ENCODE peak calls at places on chromosomes 2 and 18, in eight cellular contexts. One of them, this sample, is unnamed.

GRCh38 chr18:80204142-80204541 is 43.2 kb downstream of the PARD6G start:
- DNase-seq in lower leg skin: no peak
- DNase-seq in stomach: no peak
- DNase-seq in right lobe of liver: no peak
- DNase-seq in upper lobe of left lung: no peak
- DNase-seq in A549: no peak
- DNase-seq in IMR-90: no peak
- DNase-seq in heart left ventricle: no peak
- DNase-seq in this sample: no peak

GRCh38 chr2:190791347-190791982 is 89.2 kb upstream of the GLS start:
- DNase-seq in heart left ventricle: peak; percentile 76
- DNase-seq in right lobe of liver: peak; percentile 30
- DNase-seq in IMR-90: peak; percentile 59
- DNase-seq in lower leg skin: no peak
- DNase-seq in stomach: no peak
- DNase-seq in A549: no peak
- DNase-seq in upper lobe of left lung: no peak
- DNase-seq in this sample: no peak

GRCh38 chr2:65930259-65930658 is 497.9 kb upstream of the SPRED2 start:
- DNase-seq in A549: no peak
- DNase-seq in lower leg skin: no peak
- DNase-seq in stomach: no peak
- DNase-seq in IMR-90: no peak
- DNase-seq in heart left ventricle: no peak
- DNase-seq in right lobe of liver: no peak
- DNase-seq in upper lobe of left lung: no peak
- DNase-seq in this sample: no peak

GRCh38 chr2:57181315-57182038 is 865.1 kb upstream of the VRK2 start:
- DNase-seq in lower leg skin: no peak
- DNase-seq in heart left ventricle: no peak
- DNase-seq in right lobe of liver: no peak
- DNase-seq in IMR-90: peak; percentile 1
- DNase-seq in A549: no peak
- DNase-seq in stomach: no peak
- DNase-seq in upper lobe of left lung: no peak
- DNase-seq in this sample: no peak

GRCh38 chr2:16413257-16413656 is 252.4 kb downstream of the CYRIA start:
- DNase-seq in A549: no peak
- DNase-seq in lower leg skin: no peak
- DNase-seq in upper lobe of left lung: no peak
- DNase-seq in IMR-90: no peak
- DNase-seq in stomach: no peak
- DNase-seq in right lobe of liver: no peak
- DNase-seq in heart left ventricle: peak; percentile 81
- DNase-seq in this sample: no peak

GRCh38 chr2:55093381-55093780 is 43.1 kb upstream of the RTN4 start:
- DNase-seq in right lobe of liver: no peak
- DNase-seq in lower leg skin: no peak
- DNase-seq in IMR-90: peak; percentile 93
- DNase-seq in A549: no peak
- DNase-seq in stomach: no peak
- DNase-seq in heart left ventricle: no peak
- DNase-seq in upper lobe of left lung: no peak
- DNase-seq in this sample: no peak

GRCh38 chr2:3282056-3282998 is 95.3 kb downstream of the EIPR1 start:
- DNase-seq in right lobe of liver: no peak
- DNase-seq in A549: no peak
- DNase-seq in heart left ventricle: peak; percentile 66
- DNase-seq in stomach: peak; percentile 10
- DNase-seq in lower leg skin: peak; percentile 76
- DNase-seq in upper lobe of left lung: peak; percentile 77
- DNase-seq in IMR-90: peak; percentile 33
- DNase-seq in this sample: peak; percentile 40

GRCh38 chr18:49716035-49716434 is 97.3 kb downstream of the ACAA2 start:
- DNase-seq in right lobe of liver: no peak
- DNase-seq in stomach: no peak
- DNase-seq in upper lobe of left lung: no peak
- DNase-seq in A549: no peak
- DNase-seq in IMR-90: no peak
- DNase-seq in heart left ventricle: no peak
- DNase-seq in lower leg skin: no peak
- DNase-seq in this sample: no peak

GRCh38 chr2:237490009-237490804 is 3.2 kb downstream of the MLPH start:
- DNase-seq in upper lobe of left lung: no peak
- DNase-seq in stomach: peak; percentile 26
- DNase-seq in right lobe of liver: no peak
- DNase-seq in IMR-90: no peak
- DNase-seq in heart left ventricle: no peak
- DNase-seq in A549: no peak
- DNase-seq in lower leg skin: no peak
- DNase-seq in this sample: no peak

GRCh38 chr2:54471221-54471711 is 15.1 kb downstream of the SPTBN1 start:
- DNase-seq in A549: peak; percentile 82
- DNase-seq in lower leg skin: no peak
- DNase-seq in stomach: no peak
- DNase-seq in IMR-90: peak; percentile 81
- DNase-seq in upper lobe of left lung: no peak
- DNase-seq in right lobe of liver: no peak
- DNase-seq in heart left ventricle: peak; percentile 72
- DNase-seq in this sample: no peak

GRCh38 chr2:916935-917334 is 33.7 kb upstream of the SNTG2 start:
- DNase-seq in right lobe of liver: no peak
- DNase-seq in A549: no peak
- DNase-seq in IMR-90: no peak
- DNase-seq in upper lobe of left lung: no peak
- DNase-seq in heart left ventricle: no peak
- DNase-seq in stomach: no peak
- DNase-seq in lower leg skin: no peak
- DNase-seq in this sample: no peak

GRCh38 chr2:11618708-11619062 is 51.3 kb downstream of the NTSR2 start:
- DNase-seq in A549: no peak
- DNase-seq in stomach: no peak
- DNase-seq in lower leg skin: no peak
- DNase-seq in IMR-90: no peak
- DNase-seq in upper lobe of left lung: peak; percentile 83
- DNase-seq in right lobe of liver: no peak
- DNase-seq in heart left ventricle: no peak
- DNase-seq in this sample: no peak

GRCh38 chr2:28982381-28982950 is 1.4 kb downstream of the TOGARAM2 start:
- DNase-seq in A549: no peak
- DNase-seq in right lobe of liver: no peak
- DNase-seq in heart left ventricle: no peak
- DNase-seq in IMR-90: no peak
- DNase-seq in upper lobe of left lung: peak; percentile 19
- DNase-seq in stomach: no peak
- DNase-seq in lower leg skin: no peak
- DNase-seq in this sample: no peak

DNA sequence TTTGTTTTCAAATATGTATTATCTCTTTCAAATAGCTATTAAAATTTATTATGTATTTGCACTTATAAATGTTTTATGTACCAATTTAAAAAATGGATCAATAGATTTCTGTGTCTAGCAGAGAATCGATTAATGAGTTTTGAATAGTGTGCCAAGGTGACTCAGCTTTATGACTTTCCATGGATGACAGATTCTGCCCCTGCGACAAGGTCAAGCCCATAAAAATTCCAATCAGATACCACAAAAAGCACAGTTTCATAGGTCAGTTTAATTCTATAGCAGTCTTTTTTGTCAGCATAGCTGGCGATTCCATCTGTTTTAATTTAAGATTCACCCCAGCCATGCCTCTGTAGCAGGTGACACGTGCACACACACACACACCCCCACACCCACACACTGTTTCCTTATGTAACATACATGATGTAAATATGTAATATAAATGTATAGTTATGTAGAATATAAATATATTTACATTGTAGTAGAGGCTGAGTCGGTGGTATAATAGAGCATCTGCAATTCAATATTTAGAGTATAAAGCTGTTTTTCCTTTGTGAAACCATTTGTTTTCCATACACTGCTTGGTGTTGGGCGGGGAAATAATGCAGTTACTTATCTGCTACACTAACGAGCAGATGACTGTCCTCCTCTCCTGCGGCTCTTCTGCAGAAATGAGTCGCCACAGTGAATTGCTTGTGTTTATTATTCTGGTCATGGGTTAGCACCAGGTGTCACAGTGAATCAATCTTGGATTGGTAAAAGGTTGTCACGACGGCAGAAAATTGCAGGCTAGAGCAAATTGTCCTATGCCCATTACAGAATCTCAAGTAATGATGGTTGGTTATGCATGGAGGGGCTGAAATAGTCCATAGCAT is 29.1 kb downstream of the RAB31 start:
- DNase-seq in lower leg skin: no peak
- DNase-seq in heart left ventricle: no peak
- DNase-seq in IMR-90: peak; percentile 71
- DNase-seq in stomach: no peak
- DNase-seq in right lobe of liver: no peak
- DNase-seq in A549: no peak
- DNase-seq in upper lobe of left lung: no peak
- DNase-seq in this sample: no peak
- TF ChIP-seq POLR2A in lower leg skin: no peak
- TF ChIP-seq POLR2A in heart left ventricle: no peak
- TF ChIP-seq POLR2A in IMR-90: no peak
- TF ChIP-seq POLR2A in stomach: no peak
- TF ChIP-seq POLR2A in right lobe of liver: no peak
- TF ChIP-seq POLR2A in A549: no peak
- TF ChIP-seq POLR2A in upper lobe of left lung: no peak
- TF ChIP-seq POLR2A in this sample: peak; percentile 57

DNA sequence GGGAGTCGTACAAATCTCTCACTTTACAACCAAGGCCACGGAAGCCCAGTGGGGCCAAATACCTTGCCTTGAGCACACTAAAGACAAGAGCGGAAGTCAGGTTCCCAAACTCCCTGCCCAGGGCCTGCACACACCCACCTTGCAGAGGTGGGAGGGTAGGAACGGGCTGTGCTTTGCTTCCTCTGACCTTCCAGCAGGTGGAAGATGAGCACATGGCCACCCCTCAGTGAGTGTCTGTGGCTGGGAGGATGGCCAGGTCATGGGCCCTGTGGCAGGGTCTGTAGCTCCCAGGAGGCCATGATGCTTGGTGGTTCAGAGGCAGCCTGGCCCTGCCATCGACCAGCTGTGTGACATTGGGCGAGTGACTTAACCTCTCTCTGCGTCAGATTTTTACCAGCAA is 218.2 kb downstream of the ZBTB7C start:
- DNase-seq in lower leg skin: no peak
- DNase-seq in IMR-90: no peak
- DNase-seq in upper lobe of left lung: no peak
- DNase-seq in stomach: no peak
- DNase-seq in heart left ventricle: no peak
- DNase-seq in right lobe of liver: no peak
- DNase-seq in A549: no peak
- DNase-seq in this sample: no peak
- TF ChIP-seq POLR2A in lower leg skin: no peak
- TF ChIP-seq POLR2A in IMR-90: no peak
- TF ChIP-seq POLR2A in upper lobe of left lung: no peak
- TF ChIP-seq POLR2A in stomach: no peak
- TF ChIP-seq POLR2A in heart left ventricle: no peak
- TF ChIP-seq POLR2A in right lobe of liver: no peak
- TF ChIP-seq POLR2A in A549: no peak
- TF ChIP-seq POLR2A in this sample: no peak

GRCh38 chr2:227205701-227206100 is 41.3 kb downstream of the COL4A3 start:
- DNase-seq in lower leg skin: no peak
- DNase-seq in heart left ventricle: no peak
- DNase-seq in IMR-90: no peak
- DNase-seq in right lobe of liver: no peak
- DNase-seq in stomach: no peak
- DNase-seq in A549: no peak
- DNase-seq in upper lobe of left lung: no peak
- DNase-seq in this sample: no peak

GRCh38 chr2:227206406-227206805 is 42.0 kb downstream of the COL4A3 start:
- DNase-seq in A549: no peak
- DNase-seq in lower leg skin: no peak
- DNase-seq in stomach: no peak
- DNase-seq in right lobe of liver: no peak
- DNase-seq in heart left ventricle: no peak
- DNase-seq in upper lobe of left lung: no peak
- DNase-seq in IMR-90: no peak
- DNase-seq in this sample: no peak

GRCh38 chr2:227204452-227204851 is 40.0 kb downstream of the COL4A3 start:
- DNase-seq in IMR-90: no peak
- DNase-seq in heart left ventricle: no peak
- DNase-seq in stomach: no peak
- DNase-seq in lower leg skin: no peak
- DNase-seq in A549: no peak
- DNase-seq in upper lobe of left lung: no peak
- DNase-seq in right lobe of liver: no peak
- DNase-seq in this sample: no peak

GRCh38 chr2:227198866-227199265 is 34.4 kb downstream of the COL4A3 start:
- DNase-seq in upper lobe of left lung: no peak
- DNase-seq in heart left ventricle: no peak
- DNase-seq in A549: no peak
- DNase-seq in right lobe of liver: no peak
- DNase-seq in stomach: no peak
- DNase-seq in lower leg skin: no peak
- DNase-seq in IMR-90: no peak
- DNase-seq in this sample: no peak

GRCh38 chr2:227201806-227202205 is 37.4 kb downstream of the COL4A3 start:
- DNase-seq in heart left ventricle: no peak
- DNase-seq in IMR-90: no peak
- DNase-seq in A549: no peak
- DNase-seq in stomach: no peak
- DNase-seq in upper lobe of left lung: no peak
- DNase-seq in right lobe of liver: no peak
- DNase-seq in lower leg skin: no peak
- DNase-seq in this sample: no peak
- TF ChIP-seq POLR2A in heart left ventricle: no peak
- TF ChIP-seq POLR2A in IMR-90: no peak
- TF ChIP-seq POLR2A in A549: no peak
- TF ChIP-seq POLR2A in stomach: no peak
- TF ChIP-seq POLR2A in upper lobe of left lung: no peak
- TF ChIP-seq POLR2A in right lobe of liver: no peak
- TF ChIP-seq POLR2A in lower leg skin: no peak
- TF ChIP-seq POLR2A in this sample: no peak

DNA sequence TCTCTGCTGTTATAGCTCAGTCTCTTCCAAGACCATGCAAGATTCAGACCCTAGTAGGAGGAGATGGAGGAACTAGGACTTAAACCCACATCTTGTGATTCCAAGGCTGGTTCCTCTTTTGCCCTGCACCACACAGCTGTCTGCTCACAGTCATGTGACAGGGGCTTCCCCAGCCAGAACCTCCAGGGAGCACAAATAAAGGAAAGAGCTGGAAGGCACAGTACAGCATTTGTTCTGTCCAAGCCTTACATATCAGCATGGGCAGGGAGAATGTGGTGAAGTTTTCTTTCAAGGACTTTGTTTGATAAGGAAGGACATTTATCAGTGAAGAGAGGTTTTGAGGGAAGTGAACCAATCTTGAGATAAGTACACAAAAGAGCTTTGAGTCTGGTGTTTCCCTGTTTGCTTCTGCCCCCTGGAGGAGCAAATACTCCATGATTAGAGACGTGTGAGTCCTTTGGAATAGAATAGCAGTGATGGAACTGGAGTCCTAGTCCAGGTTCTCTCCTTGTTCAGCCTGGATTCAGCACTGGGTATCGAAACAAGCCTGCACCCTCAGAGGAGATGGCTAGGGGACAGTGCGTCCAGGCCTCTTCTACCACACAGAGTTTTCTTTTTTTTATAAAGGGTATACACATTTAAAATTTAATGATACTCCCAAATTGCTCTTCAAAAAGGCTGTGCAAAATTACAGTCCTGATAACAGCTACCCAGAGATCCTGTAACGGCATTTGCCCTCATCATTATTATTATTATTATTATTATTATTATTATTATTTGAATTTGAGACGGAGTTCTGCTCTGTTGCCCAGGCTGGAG is 24.6 kb upstream of the CASP10 start:
- DNase-seq in upper lobe of left lung: no peak
- DNase-seq in heart left ventricle: peak; percentile 62
- DNase-seq in IMR-90: peak; percentile 83
- DNase-seq in stomach: peak; percentile 75
- DNase-seq in right lobe of liver: peak; percentile 61
- DNase-seq in A549: peak; percentile 84
- DNase-seq in lower leg skin: peak; percentile 72
- DNase-seq in this sample: peak; percentile 86
- TF ChIP-seq POLR2A in upper lobe of left lung: peak; percentile 26
- TF ChIP-seq POLR2A in heart left ventricle: peak; percentile 13
- TF ChIP-seq POLR2A in IMR-90: no peak
- TF ChIP-seq POLR2A in stomach: no peak
- TF ChIP-seq POLR2A in right lobe of liver: peak; percentile 23
- TF ChIP-seq POLR2A in A549: no peak
- TF ChIP-seq POLR2A in lower leg skin: no peak
- TF ChIP-seq POLR2A in this sample: no peak